ENCODE peak calls at places on chromosomes 5 and 9, in nine cellular contexts. One of them, this sample, is unnamed.

GRCh38 chr5:148443998-148444397 is 60.2 kb downstream of the FBXO38 start:
- DNase-seq in activated naive CD4-positive, alpha-beta T cell: no peak
- DNase-seq in fibroblast of the aortic adventitia: peak; percentile 85
- DNase-seq in mucosa of descending colon: no peak
- DNase-seq in adipocyte: peak; percentile 88
- DNase-seq in lung: peak; percentile 64
- DNase-seq in sigmoid colon: peak; percentile 66
- DNase-seq in right cardiac atrium: no peak
- DNase-seq in stimulated activated effector memory CD8-positive, alpha-beta T cell treated with anti-CD3 and anti-CD28 coated beads, Interleukin-12 subunit alpha, Interleukin-12 subunit beta, amount 100 ng/mL, for 72 hours: peak; percentile 63
- DNase-seq in this sample: no peak

GRCh38 chr5:95863383-95863757 is 40.8 kb upstream of the GLRX start:
- DNase-seq in fibroblast of the aortic adventitia: peak; percentile 83
- DNase-seq in lung: peak; percentile 48
- DNase-seq in stimulated activated effector memory CD8-positive, alpha-beta T cell treated with anti-CD3 and anti-CD28 coated beads, Interleukin-12 subunit alpha, Interleukin-12 subunit beta, amount 100 ng/mL, for 72 hours: no peak
- DNase-seq in sigmoid colon: peak; percentile 74
- DNase-seq in adipocyte: peak; percentile 92
- DNase-seq in mucosa of descending colon: no peak
- DNase-seq in activated naive CD4-positive, alpha-beta T cell: no peak
- DNase-seq in right cardiac atrium: no peak
- DNase-seq in this sample: no peak

GRCh38 chr5:160262151-160262550 is 32.8 kb downstream of the FABP6 start:
- DNase-seq in stimulated activated effector memory CD8-positive, alpha-beta T cell treated with anti-CD3 and anti-CD28 coated beads, Interleukin-12 subunit alpha, Interleukin-12 subunit beta, amount 100 ng/mL, for 72 hours: no peak
- DNase-seq in sigmoid colon: no peak
- DNase-seq in lung: no peak
- DNase-seq in fibroblast of the aortic adventitia: no peak
- DNase-seq in activated naive CD4-positive, alpha-beta T cell: no peak
- DNase-seq in mucosa of descending colon: no peak
- DNase-seq in adipocyte: no peak
- DNase-seq in right cardiac atrium: no peak
- DNase-seq in this sample: no peak

GRCh38 chr5:71693828-71694427 is 25.1 kb upstream of the CARTPT start:
- DNase-seq in fibroblast of the aortic adventitia: no peak
- DNase-seq in activated naive CD4-positive, alpha-beta T cell: no peak
- DNase-seq in lung: no peak
- DNase-seq in mucosa of descending colon: no peak
- DNase-seq in stimulated activated effector memory CD8-positive, alpha-beta T cell treated with anti-CD3 and anti-CD28 coated beads, Interleukin-12 subunit alpha, Interleukin-12 subunit beta, amount 100 ng/mL, for 72 hours: no peak
- DNase-seq in adipocyte: no peak
- DNase-seq in right cardiac atrium: no peak
- DNase-seq in sigmoid colon: no peak
- DNase-seq in this sample: no peak

GRCh38 chr5:39650234-39650816 is 225.5 kb upstream of the DAB2 start:
- DNase-seq in mucosa of descending colon: no peak
- DNase-seq in lung: no peak
- DNase-seq in sigmoid colon: no peak
- DNase-seq in fibroblast of the aortic adventitia: peak; percentile 59
- DNase-seq in stimulated activated effector memory CD8-positive, alpha-beta T cell treated with anti-CD3 and anti-CD28 coated beads, Interleukin-12 subunit alpha, Interleukin-12 subunit beta, amount 100 ng/mL, for 72 hours: no peak
- DNase-seq in adipocyte: no peak
- DNase-seq in activated naive CD4-positive, alpha-beta T cell: no peak
- DNase-seq in right cardiac atrium: no peak
- DNase-seq in this sample: no peak

GRCh38 chr9:114224247-114224610 is 68.9 kb downstream of the COL27A1 start:
- DNase-seq in activated naive CD4-positive, alpha-beta T cell: no peak
- DNase-seq in stimulated activated effector memory CD8-positive, alpha-beta T cell treated with anti-CD3 and anti-CD28 coated beads, Interleukin-12 subunit alpha, Interleukin-12 subunit beta, amount 100 ng/mL, for 72 hours: no peak
- DNase-seq in mucosa of descending colon: no peak
- DNase-seq in lung: no peak
- DNase-seq in fibroblast of the aortic adventitia: peak; percentile 49
- DNase-seq in right cardiac atrium: no peak
- DNase-seq in adipocyte: peak; percentile 19
- DNase-seq in sigmoid colon: no peak
- DNase-seq in this sample: no peak

GRCh38 chr5:135376961-135377621 is 21.9 kb downstream of the MACROH2A1 start:
- DNase-seq in stimulated activated effector memory CD8-positive, alpha-beta T cell treated with anti-CD3 and anti-CD28 coated beads, Interleukin-12 subunit alpha, Interleukin-12 subunit beta, amount 100 ng/mL, for 72 hours: peak; percentile 62
- DNase-seq in lung: no peak
- DNase-seq in adipocyte: peak; percentile 78
- DNase-seq in activated naive CD4-positive, alpha-beta T cell: no peak
- DNase-seq in sigmoid colon: no peak
- DNase-seq in right cardiac atrium: no peak
- DNase-seq in mucosa of descending colon: no peak
- DNase-seq in fibroblast of the aortic adventitia: no peak
- DNase-seq in this sample: no peak

GRCh38 chr9:112084907-112085306 is 90.2 kb downstream of the SUSD1 start:
- DNase-seq in fibroblast of the aortic adventitia: no peak
- DNase-seq in adipocyte: no peak
- DNase-seq in right cardiac atrium: no peak
- DNase-seq in sigmoid colon: no peak
- DNase-seq in activated naive CD4-positive, alpha-beta T cell: no peak
- DNase-seq in lung: no peak
- DNase-seq in mucosa of descending colon: no peak
- DNase-seq in stimulated activated effector memory CD8-positive, alpha-beta T cell treated with anti-CD3 and anti-CD28 coated beads, Interleukin-12 subunit alpha, Interleukin-12 subunit beta, amount 100 ng/mL, for 72 hours: no peak
- DNase-seq in this sample: no peak